ENCODE peak calls at places on chromosome 1, in seven cellular contexts. U is Peyer's patch; W is lower lobe of right lung; X is right cardiac atrium; D is heart right ventricle; E is colonic mucosa; T is CD8-positive, alpha-beta memory T cell. P is an unnamed sample.

GRCh38 chr1:39491146-39491921 is at the start of gene BMP8A:
- DNase-seq in U (peak; percentile 81), W (peak; percentile 71), X (peak; percentile 72), D (peak; percentile 55), E (peak; percentile 84), T (peak; percentile 78), P (peak; percentile 91)

GRCh38 chr1:28835237-28835650 is 23.3 kb downstream of the OPRD1 start:
- DNase-seq in U (no peak), W (no peak), X (no peak), D (no peak), E (no peak), T (no peak), P (no peak)

GRCh38 chr1:55981015-55981635 is 598.2 kb downstream of the PLPP3 start:
- DNase-seq in U (no peak), W (no peak), X (no peak), D (no peak), E (no peak), T (no peak), P (no peak)

GRCh38 chr1:15943515-15944307 is 32.2 kb downstream of the ZBTB17 start:
- DNase-seq in U (no peak), W (no peak), X (no peak), D (no peak), E (no peak), T (no peak), P (no peak)

GRCh38 chr1:59730759-59731478 is 83.8 kb upstream of the HOOK1 start:
- DNase-seq in U (peak; percentile 73), W (no peak), X (peak; percentile 73), D (no peak), E (peak; percentile 71), T (no peak), P (no peak)

GRCh38 chr1:196951711-196952394 is 8.3 kb downstream of the CFHR2 start:
- DNase-seq in U (no peak), W (no peak), X (no peak), D (no peak), E (no peak), T (no peak), P (no peak)

GRCh38 chr1:32242341-32242851 is 4.6 kb upstream of the FAM167B start:
- DNase-seq in U (no peak), W (no peak), X (peak; percentile 80), D (peak; percentile 50), E (peak; percentile 32), T (no peak), P (no peak)

GRCh38 chr1:163071381-163072255 is 2.5 kb downstream of the RGS4 start:
- DNase-seq in U (no peak), W (no peak), X (peak; percentile 61), D (peak; percentile 33), E (peak; percentile 41), T (peak; percentile 3), P (no peak)

GRCh38 chr1:3683197-3683596 is 30.9 kb downstream of the TP73 start:
- DNase-seq in U (no peak), W (no peak), X (no peak), D (no peak), E (no peak), T (no peak), P (no peak)

GRCh38 chr1:234535208-234535607 is 56.2 kb upstream of the TARBP1 start:
- DNase-seq in U (no peak), W (no peak), X (no peak), D (no peak), E (no peak), T (no peak), P (no peak)

GRCh38 chr1:234537236-234537635 is 58.3 kb upstream of the TARBP1 start:
- DNase-seq in U (peak; percentile 10), W (no peak), X (no peak), D (no peak), E (no peak), T (no peak), P (no peak)

GRCh38 chr1:234535763-234536515 is 57.0 kb upstream of the TARBP1 start:
- DNase-seq in U (peak; percentile 45), W (peak; percentile 84), X (peak; percentile 86), D (peak; percentile 65), E (peak; percentile 42), T (no peak), P (no peak)

GRCh38 chr1:234538062-234538731 is 59.2 kb upstream of the TARBP1 start:
- DNase-seq in U (no peak), W (no peak), X (no peak), D (no peak), E (peak; percentile 80), T (no peak), P (no peak)

DNA sequence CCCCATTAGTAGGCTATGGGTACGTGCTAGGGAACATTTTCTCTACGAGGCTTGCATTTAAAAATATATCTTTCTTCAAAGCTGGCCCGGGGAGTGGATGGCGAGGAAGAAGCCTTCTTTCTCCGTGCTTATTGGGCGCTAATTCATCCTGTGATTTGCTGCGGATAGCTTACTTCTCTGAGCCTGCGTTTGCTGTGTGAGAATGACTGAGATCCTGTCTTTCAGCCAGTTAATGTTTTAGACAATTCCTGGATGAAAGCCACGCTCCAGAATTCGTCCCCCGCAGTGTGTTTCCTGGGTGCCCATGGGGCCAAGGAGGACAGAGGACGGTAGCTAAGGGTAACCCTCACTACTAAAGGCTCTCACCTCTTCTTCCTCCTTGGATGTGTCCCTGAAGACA is 57.8 kb upstream of the TARBP1 start:
- DNase-seq in U (peak; percentile 18), W (no peak), X (no peak), D (no peak), E (no peak), T (no peak), P (no peak)
- H3K4me1 ChIP-seq in U (no peaks in the 10 kb centered on the region), W (peaks cover 64% of the 10 kb centered on the region), X (peaks cover 46% of the 10 kb centered on the region), D (peaks cover 50% of the 10 kb centered on the region), E (peaks cover 31% of the 10 kb centered on the region), T (no peaks in the 10 kb centered on the region), P (peaks cover 50% of the 10 kb centered on the region)

GRCh38 chr1:87131809-87132663 is 196.6 kb upstream of the LMO4 start:
- DNase-seq in U (peak; percentile 80), W (peak; percentile 82), X (peak; percentile 92), D (peak; percentile 81), E (peak; percentile 80), T (peak; percentile 51), P (peak; percentile 83)
- H3K4me3 ChIP-seq in U (peak overlapping the region; percentile 37), W (peak overlapping the region; percentile 53), X (peak overlapping the region; percentile 38), D (peak overlapping the region; percentile 56), E (peak overlapping the region; percentile 22), T (peak overlapping the region; percentile 75), P (peak overlapping the region; percentile 15)

GRCh38 chr1:153793261-153793972 is 18.2 kb downstream of the SLC27A3 start:
- DNase-seq in U (no peak), W (no peak), X (no peak), D (no peak), E (no peak), T (no peak), P (no peak)
- H3K27ac ChIP-seq in U (no peak overlapping the region), W (no peak overlapping the region), X (no peak overlapping the region), D (no peak overlapping the region), E (no peak overlapping the region), T (no peak overlapping the region), P (no peak overlapping the region)

GRCh38 chr1:209767105-209767504 is 11.3 kb downstream of the TRAF3IP3 start:
- DNase-seq in U (no peak), W (no peak), X (no peak), D (no peak), E (no peak), T (no peak), P (no peak)
- H3K4me1 ChIP-seq in U (no peaks in the 10 kb centered on the region), W (peaks cover 30% of the 10 kb centered on the region), X (peaks cover 9% of the 10 kb centered on the region), D (peaks cover 8% of the 10 kb centered on the region), E (no peaks in the 10 kb centered on the region), T (peaks cover 76% of the 10 kb centered on the region), P (peaks cover 53% of the 10 kb centered on the region)